ENCODE peak calls at places on chromosomes 11 and 22, in five cellular contexts. One of them, this sample, is unnamed. For H3K79me2, the result is how much of the 10 kb centered on the place peaks cover.

GRCh38 chr11:75627879-75628668 is 40.8 kb downstream of the MAP6 start:
- DNase-seq in H1: no peak
- DNase-seq in GM23338: peak
- DNase-seq in GM12878: no peak
- DNase-seq in K562: no peak
- DNase-seq in this sample: no peak

GRCh38 chr11:8709002-8709672 is 26.5 kb downstream of the RPL27A start:
- DNase-seq in H1: no peak
- DNase-seq in GM23338: peak
- DNase-seq in GM12878: no peak
- DNase-seq in K562: no peak
- DNase-seq in this sample: no peak

GRCh38 chr22:24772493-24773220 is 1.9 kb downstream of the PIWIL3 start:
- DNase-seq in H1: peak
- DNase-seq in GM23338: peak
- DNase-seq in GM12878: no peak
- DNase-seq in K562: peak
- DNase-seq in this sample: peak

GRCh38 chr11:56843816-56844215 is 95.3 kb upstream of the OR9G4 start:
- DNase-seq in H1: no peak
- DNase-seq in GM23338: no peak
- DNase-seq in GM12878: no peak
- DNase-seq in K562: no peak
- DNase-seq in this sample: no peak

GRCh38 chr11:117824571-117825537 is at the start of gene FXYD2:
- DNase-seq in H1: no peak
- DNase-seq in GM23338: no peak
- DNase-seq in GM12878: no peak
- DNase-seq in K562: no peak
- DNase-seq in this sample: no peak

GRCh38 chr11:100890779-100891178 is 203.7 kb downstream of the ARHGAP42 start:
- DNase-seq in H1: no peak
- DNase-seq in GM23338: no peak
- DNase-seq in GM12878: no peak
- DNase-seq in K562: no peak
- DNase-seq in this sample: no peak

GRCh38 chr11:129544691-129545090 is 169.0 kb downstream of the BARX2 start:
- DNase-seq in H1: no peak
- DNase-seq in GM23338: no peak
- DNase-seq in GM12878: no peak
- DNase-seq in K562: no peak
- DNase-seq in this sample: no peak

GRCh38 chr11:33530824-33531223 is 169.8 kb downstream of the C11orf91 start:
- DNase-seq in H1: no peak
- DNase-seq in GM23338: no peak
- DNase-seq in GM12878: no peak
- DNase-seq in K562: no peak
- DNase-seq in this sample: no peak

GRCh38 chr11:9527481-9528140 is 45.9 kb upstream of the WEE1 start:
- DNase-seq in H1: no peak
- DNase-seq in GM23338: no peak
- DNase-seq in GM12878: no peak
- DNase-seq in K562: no peak
- DNase-seq in this sample: no peak

GRCh38 chr11:73399159-73400090 is 23.2 kb downstream of the RELT start:
- DNase-seq in H1: peak
- DNase-seq in GM23338: no peak
- DNase-seq in GM12878: no peak
- DNase-seq in K562: no peak
- DNase-seq in this sample: no peak

GRCh38 chr22:42691440-42691839 is 29.2 kb downstream of the A4GALT start:
- DNase-seq in H1: no peak
- DNase-seq in GM23338: no peak
- DNase-seq in GM12878: no peak
- DNase-seq in K562: no peak
- DNase-seq in this sample: no peak

GRCh38 chr11:73077454-73077853 is 64.7 kb downstream of the FCHSD2 start:
- DNase-seq in H1: no peak
- DNase-seq in GM23338: no peak
- DNase-seq in GM12878: no peak
- DNase-seq in K562: no peak
- DNase-seq in this sample: no peak

GRCh38 chr11:65417702-65418430 is 4.7 kb upstream of the NEAT1 start:
- DNase-seq in H1: peak
- DNase-seq in GM23338: no peak
- DNase-seq in GM12878: no peak
- DNase-seq in K562: no peak
- DNase-seq in this sample: no peak

GRCh38 chr11:20355221-20356219 is 8.0 kb upstream of the HTATIP2 start:
- DNase-seq in H1: no peak
- DNase-seq in GM23338: peak
- DNase-seq in GM12878: no peak
- DNase-seq in K562: peak
- DNase-seq in this sample: peak

GRCh38 chr11:283405-284080 is 5.3 kb downstream of the NLRP6 start:
- DNase-seq in H1: peak
- DNase-seq in GM23338: no peak
- DNase-seq in GM12878: no peak
- DNase-seq in K562: no peak
- DNase-seq in this sample: no peak

GRCh38 chr22:39820266-39820665 is 73.3 kb downstream of the ENTHD1 start:
- DNase-seq in H1: no peak
- DNase-seq in GM23338: no peak
- DNase-seq in GM12878: no peak
- DNase-seq in K562: no peak
- DNase-seq in this sample: no peak

GRCh38 chr11:93322207-93322606 is 8.3 kb upstream of the DEUP1 start:
- DNase-seq in H1: no peak
- DNase-seq in GM23338: no peak
- DNase-seq in GM12878: no peak
- DNase-seq in K562: no peak
- DNase-seq in this sample: no peak

GRCh38 chr11:93323747-93324146 is 6.8 kb upstream of the DEUP1 start:
- DNase-seq in H1: no peak
- DNase-seq in GM23338: no peak
- DNase-seq in GM12878: no peak
- DNase-seq in K562: no peak
- DNase-seq in this sample: no peak

DNA sequence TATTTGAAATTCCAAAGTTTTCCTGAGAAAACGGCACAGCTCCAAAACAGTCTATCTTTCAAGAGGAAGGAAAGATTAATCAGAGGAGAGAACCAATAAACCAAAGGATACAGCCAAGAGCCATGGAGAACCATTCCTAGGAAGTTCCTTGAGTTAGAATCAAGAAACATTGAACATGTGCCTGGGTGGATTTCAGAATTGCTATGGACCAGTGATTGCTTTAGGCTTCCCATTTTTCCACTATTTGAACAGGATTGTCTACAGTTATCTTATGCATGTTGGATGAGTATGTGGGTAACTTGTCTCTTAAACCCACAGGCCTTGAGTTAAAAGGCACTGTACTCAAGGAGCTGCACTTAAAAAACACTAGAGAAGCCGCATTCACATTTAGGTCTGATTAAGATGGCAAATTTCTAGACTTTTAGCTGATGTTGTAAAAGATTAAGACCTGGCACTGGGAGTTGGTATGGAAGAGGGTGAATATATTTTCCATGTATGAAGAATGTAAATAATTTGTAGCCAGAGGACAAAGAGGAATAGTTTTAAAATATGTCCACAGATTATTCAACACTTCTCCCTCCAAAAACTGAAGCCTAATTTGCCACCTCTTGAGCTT is 11.2 kb upstream of the DEUP1 start:
- DNase-seq in H1: no peak
- DNase-seq in GM23338: no peak
- DNase-seq in GM12878: no peak
- DNase-seq in K562: no peak
- DNase-seq in this sample: no peak
- H3K79me2 ChIP-seq in H1: under half
- H3K79me2 ChIP-seq in GM23338: under half
- H3K79me2 ChIP-seq in GM12878: under half
- H3K79me2 ChIP-seq in K562: under half
- H3K79me2 ChIP-seq in this sample: under half

DNA sequence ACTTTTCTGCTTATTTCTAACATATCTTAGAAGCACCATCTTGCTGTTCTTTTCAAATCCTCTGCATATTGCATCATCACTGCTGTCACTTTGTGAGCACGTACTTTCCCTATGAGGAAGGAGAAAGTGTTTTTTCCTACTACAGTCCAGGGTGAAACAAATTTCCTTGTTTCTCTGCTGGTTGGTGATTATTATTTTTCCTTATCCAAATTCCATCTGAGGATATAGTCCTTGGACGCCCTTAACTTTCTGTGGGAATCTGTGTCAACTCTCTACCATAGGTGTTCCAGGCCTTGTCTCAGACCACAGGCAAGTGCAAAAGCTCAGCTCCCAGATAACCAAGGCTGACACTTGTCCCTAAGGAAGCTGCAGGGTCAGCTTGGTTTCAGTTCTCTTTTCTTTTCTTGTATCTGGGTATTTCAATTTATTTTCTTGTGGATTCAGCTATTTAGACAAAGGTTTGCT is 29.4 kb upstream of the LYVE1 start:
- DNase-seq in H1: no peak
- DNase-seq in GM23338: no peak
- DNase-seq in GM12878: no peak
- DNase-seq in K562: no peak
- DNase-seq in this sample: no peak
- TF ChIP-seq CREB1 in H1: no peak
- TF ChIP-seq CREB1 in GM23338: no peak
- TF ChIP-seq CREB1 in GM12878: no peak
- TF ChIP-seq CREB1 in K562: no peak
- TF ChIP-seq CREB1 in this sample: no peak

DNA sequence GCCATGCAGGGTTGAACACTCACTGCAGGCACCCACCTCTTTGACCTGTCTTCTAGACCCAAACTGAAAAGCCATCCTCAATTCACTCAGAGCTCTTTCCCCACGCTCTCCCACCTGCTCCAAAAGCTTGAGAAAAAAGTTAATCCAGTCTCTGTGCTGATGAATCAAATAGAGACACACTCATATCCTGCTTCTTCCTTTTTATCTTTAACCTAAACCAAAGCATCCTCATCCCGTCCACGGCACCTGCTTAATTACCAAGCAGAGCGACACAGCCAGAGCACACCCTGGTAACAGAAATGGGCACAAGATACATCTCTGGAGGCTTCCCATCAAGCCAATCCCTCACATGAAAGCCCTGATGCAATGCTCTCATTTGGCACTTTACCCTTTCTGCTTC is 102.6 kb downstream of the PLEKHA7 start:
- DNase-seq in H1: no peak
- DNase-seq in GM23338: no peak
- DNase-seq in GM12878: no peak
- DNase-seq in K562: no peak
- DNase-seq in this sample: no peak
- H3K79me2 ChIP-seq in H1: under half
- H3K79me2 ChIP-seq in GM23338: under half
- H3K79me2 ChIP-seq in GM12878: under half
- H3K79me2 ChIP-seq in K562: under half
- H3K79me2 ChIP-seq in this sample: under half

GRCh38 chr11:45928535-45929215 is 6.2 kb downstream of the LARGE2 start:
- DNase-seq in H1: no peak
- DNase-seq in GM23338: no peak
- DNase-seq in GM12878: no peak
- DNase-seq in K562: no peak
- DNase-seq in this sample: no peak

GRCh38 chr11:45930951-45931563 is 8.6 kb downstream of the LARGE2 start:
- DNase-seq in H1: no peak
- DNase-seq in GM23338: no peak
- DNase-seq in GM12878: no peak
- DNase-seq in K562: no peak
- DNase-seq in this sample: no peak

GRCh38 chr11:45931739-45932138 is 9.3 kb downstream of the LARGE2 start:
- DNase-seq in H1: no peak
- DNase-seq in GM23338: no peak
- DNase-seq in GM12878: no peak
- DNase-seq in K562: no peak
- DNase-seq in this sample: no peak

GRCh38 chr11:45929486-45930030 is 7.1 kb downstream of the LARGE2 start:
- DNase-seq in H1: no peak
- DNase-seq in GM23338: no peak
- DNase-seq in GM12878: no peak
- DNase-seq in K562: no peak
- DNase-seq in this sample: no peak

DNA sequence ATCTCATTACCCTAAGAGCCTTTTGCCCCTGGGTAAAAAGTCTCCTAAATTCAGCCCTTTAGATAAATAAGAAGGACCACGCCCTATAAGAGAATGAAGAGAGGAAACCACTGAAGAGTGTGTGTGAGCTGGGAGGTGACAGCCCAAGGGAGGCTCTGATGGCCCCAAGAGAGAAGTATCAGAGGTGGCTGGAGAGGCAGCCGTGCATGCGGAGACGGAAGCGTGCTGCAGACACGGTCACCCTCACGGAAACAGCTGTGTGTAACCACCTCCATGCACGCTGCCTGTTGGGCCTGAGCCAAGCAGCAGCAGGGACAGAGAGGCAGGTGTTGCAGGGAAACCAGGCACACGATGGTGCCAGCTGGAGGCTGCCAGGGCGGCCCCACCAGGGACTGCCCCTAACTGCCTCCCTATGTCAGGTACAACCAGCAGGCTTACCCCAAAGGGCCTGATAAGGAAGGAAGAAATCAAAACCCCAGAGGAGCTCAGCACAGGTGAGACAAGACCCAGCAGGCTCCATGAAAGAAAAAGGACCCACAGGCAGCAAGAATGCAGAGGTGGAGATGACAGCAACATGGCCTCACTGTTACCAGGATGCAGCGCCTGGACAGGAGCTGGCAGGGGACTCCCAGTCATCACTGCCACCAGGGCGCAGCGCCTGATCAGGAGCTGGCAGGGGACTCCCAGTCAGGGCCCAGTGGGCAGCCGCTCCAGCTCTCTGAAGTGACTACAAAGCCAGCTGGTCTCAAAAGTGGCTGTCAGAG is 7.8 kb downstream of the LARGE2 start:
- DNase-seq in H1: no peak
- DNase-seq in GM23338: no peak
- DNase-seq in GM12878: peak
- DNase-seq in K562: no peak
- DNase-seq in this sample: no peak
- TF ChIP-seq CREB1 in H1: no peak
- TF ChIP-seq CREB1 in GM23338: no peak
- TF ChIP-seq CREB1 in GM12878: peak
- TF ChIP-seq CREB1 in K562: no peak
- TF ChIP-seq CREB1 in this sample: no peak

This sample was measured in HepG2.